ENCODE peak calls at places on chromosomes 2 and 18, in four cellular contexts. O, M, L and Z are unnamed samples.

GRCh38 chr2:690799-691198 is 13.6 kb upstream of the TMEM18 start:
- DNase-seq in M (no peak), O (no peak), L (peak; percentile 17), Z (no peak)

GRCh38 chr2:39504790-39505335 is 67.8 kb upstream of the MAP4K3 start:
- DNase-seq in O (peak; percentile 92), L (no peak), M (no peak), Z (peak; percentile 46)

GRCh38 chr18:11040359-11040758 is 109.0 kb downstream of the PIEZO2 start:
- DNase-seq in L (no peak), O (no peak), M (no peak), Z (no peak)

GRCh38 chr2:237691200-237691907 is 64.0 kb downstream of the LRRFIP1 start:
- DNase-seq in O (no peak), L (no peak), M (no peak), Z (no peak)

GRCh38 chr18:79804130-79804772 is 6.5 kb downstream of the KCNG2 start:
- DNase-seq in L (no peak), M (no peak), O (no peak), Z (no peak)

GRCh38 chr2:20050104-20050711 is 1.2 kb downstream of the LAPTM4A start:
- DNase-seq in L (peak; percentile 80), M (no peak), O (peak; percentile 18), Z (no peak)

GRCh38 chr2:46778516-46778915 is 137.1 kb downstream of the MCFD2 start:
- DNase-seq in O (no peak), M (no peak), L (no peak), Z (no peak)

GRCh38 chr18:79558196-79559120 is 121.1 kb upstream of the CTDP1 start:
- DNase-seq in L (no peak), M (no peak), O (no peak), Z (no peak)

GRCh38 chr2:203893386-203893785 is 25.8 kb downstream of the CTLA4 start:
- DNase-seq in L (no peak), O (no peak), M (no peak), Z (no peak)

GRCh38 chr18:21181763-21182162 is 60.3 kb upstream of the GREB1L start:
- DNase-seq in L (no peak), O (no peak), M (no peak), Z (no peak)

GRCh38 chr2:121075641-121076500 is 209.1 kb downstream of the TFCP2L1 start:
- DNase-seq in L (no peak), M (no peak), O (no peak), Z (no peak)

GRCh38 chr2:214265991-214266489 is 144.8 kb upstream of the VWC2L start:
- DNase-seq in L (no peak), M (no peak), O (no peak), Z (no peak)

GRCh38 chr18:26874283-26874682 is 8.8 kb upstream of the AQP4 start:
- DNase-seq in L (no peak), M (no peak), O (no peak), Z (no peak)

GRCh38 chr18:21599585-21600525 is 649 bp downstream of the ESCO1 start:
- DNase-seq in M (no peak), L (peak; percentile 40), O (peak; percentile 62), Z (no peak)

GRCh38 chr2:72710418-72711152 is 115.2 kb downstream of the EXOC6B start:
- DNase-seq in M (no peak), O (no peak), L (no peak), Z (no peak)

GRCh38 chr18:46155652-46156051 is 51.5 kb downstream of the HAUS1 start:
- DNase-seq in L (no peak), M (no peak), O (no peak), Z (no peak)

GRCh38 chr18:44051088-44051487 is 629.6 kb upstream of the SETBP1 start:
- DNase-seq in O (no peak), L (no peak), M (no peak), Z (no peak)

GRCh38 chr18:44048846-44049245 is 631.8 kb upstream of the SETBP1 start:
- DNase-seq in M (no peak), L (no peak), O (no peak), Z (no peak)

GRCh38 chr18:44041553-44042418 is 638.9 kb upstream of the SETBP1 start:
- DNase-seq in L (no peak), O (no peak), M (no peak), Z (no peak)

DNA sequence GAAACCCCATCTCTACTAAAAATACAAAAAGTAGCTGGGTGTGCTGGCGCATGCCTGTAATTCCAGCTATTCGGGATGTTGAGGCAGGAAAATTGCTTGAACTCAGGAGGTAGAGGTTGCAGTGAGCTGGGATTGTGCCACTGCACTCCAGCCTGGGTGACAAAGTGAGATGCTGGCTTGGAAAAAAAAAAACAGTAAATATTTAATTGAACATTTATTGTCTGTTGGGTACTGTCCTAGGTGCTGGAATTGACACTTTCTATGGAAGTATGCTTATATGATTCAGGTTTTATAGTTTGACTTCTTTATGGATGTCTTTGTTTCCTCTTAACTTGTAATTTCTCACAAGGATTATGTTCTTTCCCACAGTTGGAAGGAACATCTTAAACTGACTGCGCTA is 633.1 kb upstream of the SETBP1 start:
- DNase-seq in L (no peak), M (no peak), O (no peak), Z (no peak)
- TF ChIP-seq REST in L (no peak), M (no peak), O (no peak), Z (no peak)

GRCh38 chr2:215680605-215681598 is 245.0 kb upstream of the FN1 start:
- DNase-seq in L (no peak), O (peak; percentile 100), M (no peak), Z (no peak)
- TF ChIP-seq TCF7L2 in L (no peak), O (peak; percentile 95), M (no peak), Z (no peak)

GRCh38 chr2:42602218-42602936 is 33.9 kb downstream of the MTA3 start:
- DNase-seq in M (no peak), O (peak; percentile 73), L (no peak), Z (no peak)

GRCh38 chr2:42593282-42593681 is 24.9 kb downstream of the MTA3 start:
- DNase-seq in M (no peak), O (no peak), L (no peak), Z (no peak)

GRCh38 chr2:42601076-42601475 is 32.6 kb downstream of the MTA3 start:
- DNase-seq in L (no peak), O (no peak), M (no peak), Z (no peak)

GRCh38 chr2:42602937-42603219 is 34.4 kb downstream of the MTA3 start:
- DNase-seq in O (no peak), L (no peak), M (no peak), Z (no peak)

DNA sequence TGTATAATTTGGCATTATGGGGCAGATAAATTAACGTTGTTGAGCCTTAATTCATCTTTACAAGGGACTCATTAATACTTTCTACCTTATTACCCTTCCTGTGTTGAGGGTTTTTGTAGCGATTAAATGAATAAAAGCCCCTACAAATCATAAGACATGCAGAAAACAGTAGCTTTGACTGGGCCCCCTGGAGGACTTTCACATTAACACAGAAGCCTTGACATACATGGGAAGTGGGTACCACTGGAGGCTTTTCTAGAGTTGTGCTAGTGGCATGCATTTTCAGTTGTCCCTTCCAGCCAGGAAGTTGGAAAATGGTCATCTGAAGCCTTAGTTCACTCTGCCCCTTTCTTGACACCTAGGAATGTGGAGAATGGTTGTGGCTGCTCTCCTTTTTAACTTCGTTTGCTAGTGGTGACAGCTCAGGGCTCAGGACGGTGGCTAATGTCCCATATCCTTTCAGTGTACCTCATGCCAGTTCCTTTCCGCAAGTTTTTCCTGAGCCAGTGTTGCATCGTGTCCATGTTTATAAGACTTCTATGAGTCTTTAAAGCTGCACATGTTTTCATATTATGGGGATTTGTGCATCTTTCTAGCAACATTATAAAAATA is 30.3 kb downstream of the MTA3 start:
- DNase-seq in L (no peak), O (no peak), M (no peak), Z (no peak)
- TF ChIP-seq REST in L (no peak), O (no peak), M (no peak), Z (no peak)

DNA sequence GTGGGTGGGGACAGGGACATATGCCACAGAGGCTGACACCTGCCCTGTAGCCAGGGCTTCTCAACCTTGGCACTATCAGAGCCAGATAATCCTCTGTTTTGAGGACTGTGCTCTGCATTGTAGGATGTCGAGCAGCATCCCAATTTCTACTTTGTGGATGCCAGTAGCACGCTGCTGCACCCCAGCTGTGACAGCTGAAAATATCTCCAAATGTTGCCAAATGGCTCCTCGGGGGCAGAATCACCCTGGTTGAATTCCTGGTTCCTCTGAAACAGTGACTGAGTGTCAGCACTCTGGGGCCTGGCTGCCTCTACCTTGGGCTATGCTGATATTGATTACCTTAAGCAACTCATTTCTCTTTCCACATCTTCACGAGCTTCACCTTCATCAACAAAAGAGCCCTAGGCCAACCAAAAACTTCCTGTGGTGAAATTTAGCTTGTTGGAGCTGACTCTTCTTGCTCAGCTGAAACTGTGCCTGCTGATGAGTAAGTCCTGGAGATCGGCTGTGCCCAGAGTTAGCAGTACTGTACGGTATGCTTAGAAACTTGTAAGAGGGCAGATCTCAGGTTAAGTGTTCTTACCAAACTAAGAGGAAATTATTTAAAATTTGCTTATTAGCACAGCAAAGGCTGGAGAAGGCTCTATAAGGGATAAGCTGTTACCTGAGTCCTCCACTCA is 138.1 kb downstream of the SEPTIN10 start:
- DNase-seq in M (no peak), L (no peak), O (no peak), Z (no peak)
- TF ChIP-seq TCF7L2 in M (no peak), L (no peak), O (no peak), Z (no peak)